ENCODE peak calls at places on chromosomes 5 and 9, in ten cellular contexts. G is B cell, U is transverse colon, Y is tibial artery, Z is GM12865, E is BE2C, A is H1, W is A549, H is K562, S is GM10248. R is an unnamed sample.

GRCh38 chr5:1772634-1773033 is 27.0 kb downstream of the MRPL36 start:
- DNase-seq in Z (peak), S (no peak), Y (no peak), H (no peak), W (peak), A (no peak), G (no peak), U (no peak), E (peak), R (no peak)

GRCh38 chr9:124658165-124659017 is 112.7 kb downstream of the NR6A1 start:
- DNase-seq in Y (peak), Z (peak), E (peak), U (peak), W (peak), S (peak), A (no peak), H (peak), G (peak), R (peak)

GRCh38 chr5:149671544-149671943 is 58.6 kb upstream of the PPARGC1B start:
- DNase-seq in S (no peak), Z (no peak), Y (no peak), H (no peak), U (peak), E (no peak), G (no peak), A (no peak), W (no peak), R (no peak)

GRCh38 chr9:110712955-110713354 is 44.4 kb downstream of the MUSK start:
- DNase-seq in S (no peak), Z (no peak), E (no peak), W (no peak), U (no peak), H (no peak), Y (no peak), A (no peak), G (no peak), R (no peak)

GRCh38 chr5:9365501-9365900 is 180.4 kb downstream of the SEMA5A start:
- DNase-seq in Y (no peak), G (no peak), A (no peak), W (no peak), U (no peak), S (no peak), E (no peak), Z (no peak), H (no peak), R (no peak)

GRCh38 chr9:134634667-134635230 is 6.9 kb upstream of the COL5A1 start:
- DNase-seq in Y (peak), E (peak), Z (no peak), G (no peak), U (no peak), S (no peak), A (no peak), H (no peak), W (no peak), R (peak)

GRCh38 chr9:26077860-26078259 is 399.6 kb upstream of the TUSC1 start:
- DNase-seq in H (no peak), S (no peak), W (no peak), Y (no peak), Z (no peak), E (peak), A (no peak), G (no peak), U (no peak), R (peak)

GRCh38 chr9:100700689-100701318 is 122.9 kb downstream of the CAVIN4 start:
- DNase-seq in Z (peak), G (no peak), U (no peak), Y (no peak), S (no peak), A (no peak), E (peak), W (peak), H (peak), R (no peak)

GRCh38 chr5:173969167-173970049 is 19.6 kb upstream of the C5orf47 start:
- DNase-seq in E (no peak), Y (no peak), S (no peak), H (peak), Z (no peak), A (no peak), U (no peak), W (peak), G (no peak), R (no peak)

GRCh38 chr5:103428411-103428871 is 134.1 kb downstream of the NUDT12 start:
- DNase-seq in G (no peak), A (no peak), Z (no peak), U (no peak), Y (no peak), E (peak), H (no peak), S (no peak), W (no peak), R (no peak)

GRCh38 chr9:133715295-133715865 is 22.8 kb downstream of the SARDH start:
- DNase-seq in Z (no peak), G (no peak), H (no peak), S (no peak), A (no peak), U (no peak), W (no peak), Y (no peak), E (peak), R (peak)

GRCh38 chr9:110604101-110604710 is 24.7 kb upstream of the SVEP1 start:
- DNase-seq in U (no peak), E (no peak), Z (peak), S (no peak), Y (no peak), H (no peak), A (no peak), G (no peak), W (no peak), R (no peak)

GRCh38 chr9:99023831-99024230 is 80.1 kb downstream of the COL15A1 start:
- DNase-seq in W (no peak), U (no peak), A (no peak), Z (no peak), Y (peak), S (no peak), H (no peak), G (no peak), E (peak), R (peak)

GRCh38 chr5:16542275-16542674 is 74.5 kb downstream of the RETREG1 start:
- DNase-seq in G (no peak), S (no peak), A (no peak), H (no peak), W (no peak), U (no peak), E (no peak), Y (no peak), Z (no peak), R (no peak)

GRCh38 chr5:60677831-60678664 is 21.9 kb downstream of the DEPDC1B start:
- DNase-seq in W (peak), H (peak), Z (peak), E (no peak), U (peak), Y (no peak), A (no peak), S (peak), G (no peak), R (no peak)

GRCh38 chr5:158054388-158055092 is 195.6 kb upstream of the CLINT1 start:
- DNase-seq in E (no peak), U (no peak), A (no peak), G (no peak), S (no peak), W (no peak), Y (no peak), Z (no peak), H (no peak), R (no peak)

GRCh38 chr5:94941113-94941765 is 322.8 kb downstream of the SLF1 start:
- DNase-seq in W (no peak), Z (no peak), E (no peak), S (no peak), Y (no peak), G (no peak), A (no peak), H (no peak), U (no peak), R (no peak)

GRCh38 chr9:108389056-108389455 is 466.7 kb downstream of the ACTL7B start:
- DNase-seq in Y (no peak), G (no peak), E (no peak), W (no peak), A (no peak), Z (peak), S (no peak), H (no peak), U (no peak), R (no peak)

GRCh38 chr9:127223810-127224177 is 40.8 kb upstream of the GARNL3 start:
- DNase-seq in Z (no peak), S (peak), Y (peak), G (no peak), H (no peak), W (no peak), U (no peak), A (no peak), E (no peak), R (no peak)

GRCh38 chr5:37272564-37272963 is 23.4 kb upstream of the CPLANE1 start:
- DNase-seq in Z (no peak), G (no peak), S (no peak), A (no peak), U (peak), H (no peak), W (peak), E (no peak), Y (no peak), R (no peak)

GRCh38 chr9:22084336-22085035 is 75.4 kb upstream of the CDKN2B start:
- DNase-seq in W (no peak), G (no peak), U (no peak), E (no peak), Z (no peak), A (no peak), Y (no peak), H (no peak), S (no peak), R (no peak)

GRCh38 chr5:111172504-111172903 is 51.7 kb upstream of the CAMK4 start:
- DNase-seq in U (no peak), A (no peak), Z (no peak), Y (no peak), G (no peak), S (no peak), E (no peak), W (no peak), H (peak), R (no peak)

GRCh38 chr5:125348221-125348692 is 601.8 kb upstream of the ZNF608 start:
- DNase-seq in W (no peak), A (peak), G (no peak), U (no peak), Z (no peak), E (no peak), H (no peak), Y (peak), S (no peak), R (peak)

GRCh38 chr9:137467896-137468295 is 8.8 kb upstream of the NSMF start:
- DNase-seq in A (no peak), U (no peak), H (no peak), E (no peak), Y (no peak), S (no peak), W (no peak), G (no peak), Z (no peak), R (no peak)

GRCh38 chr9:137474271-137474670 is 15.1 kb upstream of the NSMF start:
- DNase-seq in G (no peak), E (no peak), S (no peak), W (no peak), H (no peak), Z (no peak), Y (no peak), U (no peak), A (no peak), R (no peak)

GRCh38 chr9:137466041-137466799 is 7.1 kb upstream of the NSMF start:
- DNase-seq in H (no peak), A (no peak), Z (no peak), E (no peak), W (no peak), Y (no peak), G (no peak), S (no peak), U (no peak), R (no peak)

GRCh38 chr9:137467161-137467581 is 8.0 kb upstream of the NSMF start:
- DNase-seq in A (no peak), U (no peak), G (no peak), E (no peak), W (no peak), Y (no peak), Z (no peak), H (no peak), S (no peak), R (no peak)

GRCh38 chr9:137470785-137471184 is 11.7 kb upstream of the NSMF start:
- DNase-seq in U (no peak), Z (no peak), E (no peak), S (no peak), H (no peak), W (no peak), Y (no peak), A (no peak), G (no peak), R (no peak)
- TF ChIP-seq CTCF in U (no peak), Z (no peak), E (no peak), S (no peak), H (no peak), W (no peak), Y (no peak), A (no peak), G (no peak), R (no peak)

GRCh38 chr9:93372391-93372790 is 79.1 kb upstream of the FAM120A start:
- DNase-seq in A (no peak), S (no peak), E (no peak), H (no peak), Z (no peak), U (no peak), W (no peak), G (no peak), Y (no peak), R (no peak)
- TF ChIP-seq CTCF in A (no peak), S (no peak), E (no peak), H (no peak), Z (no peak), U (no peak), W (no peak), G (no peak), Y (no peak), R (no peak)

GRCh38 chr5:4659836-4660235 is 480.3 kb upstream of the ADAMTS16 start:
- DNase-seq in E (no peak), S (no peak), H (no peak), W (no peak), A (no peak), Z (no peak), U (no peak), Y (no peak), G (no peak), R (no peak)
- TF ChIP-seq CTCF in E (no peak), S (no peak), H (no peak), W (no peak), A (no peak), Z (no peak), U (no peak), Y (no peak), G (no peak), R (no peak)

GRCh38 chr9:88310310-88310980 is 77.8 kb upstream of the SPIN1 start:
- DNase-seq in S (no peak), H (peak), U (peak), G (no peak), A (peak), Y (peak), W (no peak), E (no peak), Z (no peak), R (no peak)
- TF ChIP-seq CTCF in S (no peak), H (peak), U (no peak), G (no peak), A (peak), Y (no peak), W (no peak), E (no peak), Z (no peak), R (no peak)

DNA sequence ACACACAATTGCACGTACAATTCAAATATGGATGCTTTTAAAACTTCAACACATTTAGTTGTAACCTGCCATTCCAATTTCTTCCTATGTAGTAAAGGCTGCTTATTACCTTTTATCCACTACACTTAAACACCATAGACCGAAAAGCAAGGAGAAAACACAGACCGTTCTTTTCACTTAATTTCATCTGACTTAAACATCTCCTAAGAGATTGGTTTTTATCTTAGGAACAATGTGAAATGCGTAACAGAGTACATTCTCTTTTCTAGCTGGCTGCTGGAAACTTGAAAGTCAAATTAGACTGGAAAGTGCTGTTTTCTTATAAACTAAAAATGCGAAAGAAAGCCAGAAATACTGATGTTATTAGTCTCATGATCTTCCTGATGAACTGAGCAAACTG is 241.8 kb downstream of the MLLT3 start:
- DNase-seq in G (no peak), E (no peak), W (no peak), Y (no peak), S (no peak), H (no peak), Z (no peak), A (no peak), U (no peak), R (no peak)
- TF ChIP-seq CTCF in G (no peak), E (no peak), W (no peak), Y (no peak), S (no peak), H (no peak), Z (no peak), A (no peak), U (no peak), R (no peak)

DNA sequence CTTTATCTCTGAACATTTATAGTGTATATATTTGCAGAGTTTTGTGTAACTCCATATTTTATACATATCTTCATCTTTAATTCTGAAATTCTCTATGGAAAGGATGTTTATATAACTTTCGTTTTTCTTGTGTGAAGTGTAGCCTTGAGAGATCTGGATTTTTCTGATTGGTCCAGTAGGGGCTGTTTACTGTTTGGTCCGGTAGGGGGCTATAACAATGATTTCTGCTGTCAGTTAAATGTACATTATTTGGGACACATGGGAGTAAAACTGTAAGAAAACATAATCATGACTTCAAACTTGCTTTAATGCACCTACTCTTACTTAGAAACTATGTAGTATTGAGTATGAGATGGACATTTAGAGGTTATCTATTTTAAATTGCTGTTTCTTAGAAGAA is 527.1 kb upstream of the ARRDC3 start:
- DNase-seq in W (no peak), U (no peak), Z (no peak), H (no peak), G (no peak), E (no peak), Y (no peak), S (no peak), A (no peak), R (no peak)
- TF ChIP-seq CTCF in W (no peak), U (no peak), Z (peak), H (no peak), G (no peak), E (peak), Y (no peak), S (no peak), A (no peak), R (no peak)

DNA sequence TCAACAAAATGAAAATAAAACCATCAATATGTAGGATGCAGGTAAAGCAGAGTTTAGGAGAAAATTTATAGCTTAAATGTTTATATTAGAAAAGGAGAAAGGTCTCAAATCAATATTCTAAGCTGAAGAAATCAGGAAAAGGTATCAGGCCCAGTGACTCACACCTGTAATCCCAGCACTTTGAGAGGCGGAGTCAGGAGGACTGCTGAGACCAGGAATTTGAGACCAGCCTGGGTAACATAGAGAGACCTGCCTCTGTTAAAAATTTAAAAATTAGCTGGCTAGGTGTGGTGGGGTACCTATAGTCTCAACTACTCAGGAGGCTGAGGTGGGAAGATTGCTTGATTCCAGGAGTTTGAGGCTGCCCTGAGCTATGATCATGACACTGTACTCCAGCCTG is 32.2 kb downstream of the CCDC69 start:
- DNase-seq in Z (no peak), S (no peak), H (no peak), E (no peak), W (no peak), U (no peak), Y (no peak), A (no peak), G (no peak), R (no peak)
- TF ChIP-seq CTCF in Z (no peak), S (no peak), H (no peak), E (no peak), W (no peak), U (no peak), Y (no peak), A (no peak), G (no peak), R (no peak)

GRCh38 chr5:79011219-79011836 is 26.2 kb upstream of the ARSB start:
- DNase-seq in W (no peak), Y (no peak), E (no peak), S (no peak), U (no peak), A (no peak), Z (peak), G (no peak), H (no peak), R (no peak)
- TF ChIP-seq CTCF in W (no peak), Y (no peak), E (peak), S (no peak), U (no peak), A (peak), Z (no peak), G (peak), H (no peak), R (no peak)

R was measured in glutamatergic neuron.